ENCODE peak calls at places on chromosomes 11 and 22, in eight cellular contexts. One of them, this sample, is unnamed.

GRCh38 chr11:106493751-106494150 is 416.3 kb downstream of the AASDHPPT start:
- DNase-seq in A549: no peak
- DNase-seq in effector memory CD4-positive, alpha-beta T cell: no peak
- DNase-seq in adrenal gland: no peak
- DNase-seq in heart right ventricle: no peak
- DNase-seq in lower leg skin: no peak
- DNase-seq in left ventricle myocardium inferior: no peak
- DNase-seq in esophagus muscularis mucosa: no peak
- DNase-seq in this sample: no peak

GRCh38 chr22:20745177-20745576 is 28.7 kb upstream of the SERPIND1 start:
- DNase-seq in A549: no peak
- DNase-seq in effector memory CD4-positive, alpha-beta T cell: no peak
- DNase-seq in adrenal gland: no peak
- DNase-seq in heart right ventricle: no peak
- DNase-seq in lower leg skin: no peak
- DNase-seq in left ventricle myocardium inferior: no peak
- DNase-seq in esophagus muscularis mucosa: no peak
- DNase-seq in this sample: no peak

GRCh38 chr11:95592455-95592854 is 197.1 kb downstream of the FAM76B start:
- DNase-seq in A549: no peak
- DNase-seq in effector memory CD4-positive, alpha-beta T cell: no peak
- DNase-seq in adrenal gland: no peak
- DNase-seq in heart right ventricle: no peak
- DNase-seq in lower leg skin: no peak
- DNase-seq in left ventricle myocardium inferior: peak; percentile 15
- DNase-seq in esophagus muscularis mucosa: no peak
- DNase-seq in this sample: no peak

GRCh38 chr11:68122936-68123539 is 1.9 kb upstream of the CHKA start:
- DNase-seq in A549: no peak
- DNase-seq in effector memory CD4-positive, alpha-beta T cell: no peak
- DNase-seq in adrenal gland: peak; percentile 66
- DNase-seq in heart right ventricle: no peak
- DNase-seq in lower leg skin: no peak
- DNase-seq in left ventricle myocardium inferior: peak; percentile 40
- DNase-seq in esophagus muscularis mucosa: no peak
- DNase-seq in this sample: peak; percentile 38

GRCh38 chr11:117519170-117519569 is 191.5 kb downstream of the CEP164 start:
- DNase-seq in A549: no peak
- DNase-seq in effector memory CD4-positive, alpha-beta T cell: no peak
- DNase-seq in adrenal gland: no peak
- DNase-seq in heart right ventricle: no peak
- DNase-seq in lower leg skin: no peak
- DNase-seq in left ventricle myocardium inferior: no peak
- DNase-seq in esophagus muscularis mucosa: no peak
- DNase-seq in this sample: no peak

GRCh38 chr22:43000441-43001175 is 14.3 kb downstream of the PACSIN2 start:
- DNase-seq in A549: no peak
- DNase-seq in effector memory CD4-positive, alpha-beta T cell: no peak
- DNase-seq in adrenal gland: no peak
- DNase-seq in heart right ventricle: no peak
- DNase-seq in lower leg skin: no peak
- DNase-seq in left ventricle myocardium inferior: no peak
- DNase-seq in esophagus muscularis mucosa: no peak
- DNase-seq in this sample: no peak

GRCh38 chr11:706957-707816 is 1.2 kb downstream of the EPS8L2 start:
- DNase-seq in A549: peak; percentile 74
- DNase-seq in effector memory CD4-positive, alpha-beta T cell: no peak
- DNase-seq in adrenal gland: peak; percentile 65
- DNase-seq in heart right ventricle: no peak
- DNase-seq in lower leg skin: no peak
- DNase-seq in left ventricle myocardium inferior: no peak
- DNase-seq in esophagus muscularis mucosa: no peak
- DNase-seq in this sample: no peak

GRCh38 chr11:67382481-67383136 is 9.2 kb upstream of the RAD9A start:
- DNase-seq in A549: peak; percentile 74
- DNase-seq in effector memory CD4-positive, alpha-beta T cell: peak; percentile 73
- DNase-seq in adrenal gland: peak; percentile 89
- DNase-seq in heart right ventricle: peak; percentile 81
- DNase-seq in lower leg skin: peak; percentile 97
- DNase-seq in left ventricle myocardium inferior: peak; percentile 78
- DNase-seq in esophagus muscularis mucosa: no peak
- DNase-seq in this sample: peak; percentile 49

GRCh38 chr11:82775736-82776346 is 42.2 kb upstream of the FAM181B start:
- DNase-seq in A549: peak; percentile 42
- DNase-seq in effector memory CD4-positive, alpha-beta T cell: no peak
- DNase-seq in adrenal gland: peak; percentile 53
- DNase-seq in heart right ventricle: no peak
- DNase-seq in lower leg skin: no peak
- DNase-seq in left ventricle myocardium inferior: no peak
- DNase-seq in esophagus muscularis mucosa: no peak
- DNase-seq in this sample: no peak

GRCh38 chr11:122229078-122229477 is 113.1 kb upstream of the BLID start:
- DNase-seq in A549: no peak
- DNase-seq in effector memory CD4-positive, alpha-beta T cell: no peak
- DNase-seq in adrenal gland: no peak
- DNase-seq in heart right ventricle: no peak
- DNase-seq in lower leg skin: no peak
- DNase-seq in left ventricle myocardium inferior: no peak
- DNase-seq in esophagus muscularis mucosa: no peak
- DNase-seq in this sample: no peak

GRCh38 chr11:12802418-12803085 is 128.3 kb downstream of the TEAD1 start:
- DNase-seq in A549: peak; percentile 94
- DNase-seq in effector memory CD4-positive, alpha-beta T cell: no peak
- DNase-seq in adrenal gland: peak; percentile 61
- DNase-seq in heart right ventricle: peak; percentile 34
- DNase-seq in lower leg skin: no peak
- DNase-seq in left ventricle myocardium inferior: no peak
- DNase-seq in esophagus muscularis mucosa: no peak
- DNase-seq in this sample: no peak

GRCh38 chr11:48141475-48142100 is 75.0 kb upstream of the OR4B1 start:
- DNase-seq in A549: no peak
- DNase-seq in effector memory CD4-positive, alpha-beta T cell: no peak
- DNase-seq in adrenal gland: peak; percentile 38
- DNase-seq in heart right ventricle: no peak
- DNase-seq in lower leg skin: peak; percentile 39
- DNase-seq in left ventricle myocardium inferior: peak; percentile 24
- DNase-seq in esophagus muscularis mucosa: no peak
- DNase-seq in this sample: peak; percentile 15

GRCh38 chr22:46355369-46355995 is 20.0 kb downstream of the TRMU start:
- DNase-seq in A549: peak; percentile 59
- DNase-seq in effector memory CD4-positive, alpha-beta T cell: peak; percentile 35
- DNase-seq in adrenal gland: peak; percentile 78
- DNase-seq in heart right ventricle: peak; percentile 70
- DNase-seq in lower leg skin: no peak
- DNase-seq in left ventricle myocardium inferior: peak; percentile 65
- DNase-seq in esophagus muscularis mucosa: no peak
- DNase-seq in this sample: peak; percentile 38

GRCh38 chr11:79406376-79406775 is 34.5 kb downstream of the TENM4 start:
- DNase-seq in A549: no peak
- DNase-seq in effector memory CD4-positive, alpha-beta T cell: no peak
- DNase-seq in adrenal gland: no peak
- DNase-seq in heart right ventricle: no peak
- DNase-seq in lower leg skin: no peak
- DNase-seq in left ventricle myocardium inferior: no peak
- DNase-seq in esophagus muscularis mucosa: no peak
- DNase-seq in this sample: no peak

GRCh38 chr11:126211236-126212088 is at the start of the genes FAM118B and RPUSD4:
- DNase-seq in A549: peak; percentile 95
- DNase-seq in effector memory CD4-positive, alpha-beta T cell: peak; percentile 95
- DNase-seq in adrenal gland: peak; percentile 99
- DNase-seq in heart right ventricle: peak; percentile 99
- DNase-seq in lower leg skin: peak; percentile 100
- DNase-seq in left ventricle myocardium inferior: peak; percentile 99
- DNase-seq in esophagus muscularis mucosa: peak; percentile 100
- DNase-seq in this sample: peak; percentile 99

GRCh38 chr22:44244265-44244822 is 63.6 kb downstream of the PARVG start:
- DNase-seq in A549: no peak
- DNase-seq in effector memory CD4-positive, alpha-beta T cell: no peak
- DNase-seq in adrenal gland: no peak
- DNase-seq in heart right ventricle: no peak
- DNase-seq in lower leg skin: peak; percentile 61
- DNase-seq in left ventricle myocardium inferior: no peak
- DNase-seq in esophagus muscularis mucosa: peak; percentile 60
- DNase-seq in this sample: no peak

GRCh38 chr11:116828632-116829524 is 829 bp upstream of the APOC3 start:
- DNase-seq in A549: no peak
- DNase-seq in effector memory CD4-positive, alpha-beta T cell: no peak
- DNase-seq in adrenal gland: no peak
- DNase-seq in heart right ventricle: no peak
- DNase-seq in lower leg skin: no peak
- DNase-seq in left ventricle myocardium inferior: no peak
- DNase-seq in esophagus muscularis mucosa: no peak
- DNase-seq in this sample: no peak

GRCh38 chr11:70732493-70733206 is 334.3 kb downstream of the CTTN start:
- DNase-seq in A549: no peak
- DNase-seq in effector memory CD4-positive, alpha-beta T cell: no peak
- DNase-seq in adrenal gland: no peak
- DNase-seq in heart right ventricle: no peak
- DNase-seq in lower leg skin: no peak
- DNase-seq in left ventricle myocardium inferior: no peak
- DNase-seq in esophagus muscularis mucosa: no peak
- DNase-seq in this sample: no peak

DNA sequence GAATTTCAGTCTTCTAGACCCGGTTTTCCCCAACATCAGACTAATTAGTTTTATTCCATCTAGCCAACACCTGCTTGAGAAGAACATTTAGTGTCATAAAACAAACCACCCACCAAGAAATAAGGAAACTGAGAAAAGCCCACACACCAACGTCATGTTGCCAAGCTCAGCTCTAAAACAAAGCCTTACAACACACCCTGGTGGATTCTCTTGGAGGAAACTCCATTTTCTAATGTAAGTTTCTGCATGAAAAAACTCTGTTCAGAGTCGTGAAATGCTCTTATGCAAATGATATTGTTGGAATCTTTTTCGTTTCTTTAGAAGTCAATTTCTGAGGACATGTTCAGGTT is 105.0 kb upstream of the RAG2 start:
- DNase-seq in A549: no peak
- DNase-seq in effector memory CD4-positive, alpha-beta T cell: no peak
- DNase-seq in adrenal gland: no peak
- DNase-seq in heart right ventricle: no peak
- DNase-seq in lower leg skin: no peak
- DNase-seq in left ventricle myocardium inferior: no peak
- DNase-seq in esophagus muscularis mucosa: no peak
- DNase-seq in this sample: no peak
- H3K4me3 ChIP-seq in A549: no peak overlapping the region
- H3K4me3 ChIP-seq in effector memory CD4-positive, alpha-beta T cell: no peak overlapping the region
- H3K4me3 ChIP-seq in adrenal gland: no peak overlapping the region
- H3K4me3 ChIP-seq in heart right ventricle: no peak overlapping the region
- H3K4me3 ChIP-seq in lower leg skin: no peak overlapping the region
- H3K4me3 ChIP-seq in left ventricle myocardium inferior: no peak overlapping the region
- H3K4me3 ChIP-seq in esophagus muscularis mucosa: no peak overlapping the region
- H3K4me3 ChIP-seq in this sample: no peak overlapping the region

GRCh38 chr22:37483050-37483449 is 3.1 kb downstream of the MFNG start:
- DNase-seq in A549: no peak
- DNase-seq in effector memory CD4-positive, alpha-beta T cell: no peak
- DNase-seq in adrenal gland: no peak
- DNase-seq in heart right ventricle: no peak
- DNase-seq in lower leg skin: no peak
- DNase-seq in left ventricle myocardium inferior: no peak
- DNase-seq in esophagus muscularis mucosa: no peak
- DNase-seq in this sample: no peak

GRCh38 chr22:37485006-37485713 is 1.0 kb downstream of the MFNG start:
- DNase-seq in A549: no peak
- DNase-seq in effector memory CD4-positive, alpha-beta T cell: peak; percentile 35
- DNase-seq in adrenal gland: no peak
- DNase-seq in heart right ventricle: peak; percentile 34
- DNase-seq in lower leg skin: no peak
- DNase-seq in left ventricle myocardium inferior: no peak
- DNase-seq in esophagus muscularis mucosa: no peak
- DNase-seq in this sample: no peak

GRCh38 chr22:37485714-37486223 is 415 bp downstream of the MFNG start:
- DNase-seq in A549: no peak
- DNase-seq in effector memory CD4-positive, alpha-beta T cell: no peak
- DNase-seq in adrenal gland: no peak
- DNase-seq in heart right ventricle: no peak
- DNase-seq in lower leg skin: no peak
- DNase-seq in left ventricle myocardium inferior: no peak
- DNase-seq in esophagus muscularis mucosa: no peak
- DNase-seq in this sample: no peak

GRCh38 chr22:37483594-37484114 is 2.5 kb downstream of the MFNG start:
- DNase-seq in A549: no peak
- DNase-seq in effector memory CD4-positive, alpha-beta T cell: no peak
- DNase-seq in adrenal gland: no peak
- DNase-seq in heart right ventricle: no peak
- DNase-seq in lower leg skin: no peak
- DNase-seq in left ventricle myocardium inferior: no peak
- DNase-seq in esophagus muscularis mucosa: no peak
- DNase-seq in this sample: no peak

GRCh38 chr22:37484115-37485005 is 1.8 kb downstream of the MFNG start:
- DNase-seq in A549: no peak
- DNase-seq in effector memory CD4-positive, alpha-beta T cell: peak; percentile 71
- DNase-seq in adrenal gland: peak; percentile 66
- DNase-seq in heart right ventricle: peak; percentile 75
- DNase-seq in lower leg skin: peak; percentile 96
- DNase-seq in left ventricle myocardium inferior: peak; percentile 80
- DNase-seq in esophagus muscularis mucosa: peak; percentile 93
- DNase-seq in this sample: peak; percentile 61
- H3K4me3 ChIP-seq in A549: no peak overlapping the region
- H3K4me3 ChIP-seq in effector memory CD4-positive, alpha-beta T cell: peak overlapping the region; percentile 75
- H3K4me3 ChIP-seq in adrenal gland: peak overlapping the region; percentile 43
- H3K4me3 ChIP-seq in heart right ventricle: peak overlapping the region; percentile 45
- H3K4me3 ChIP-seq in lower leg skin: no peak overlapping the region
- H3K4me3 ChIP-seq in left ventricle myocardium inferior: peak overlapping the region; percentile 67
- H3K4me3 ChIP-seq in esophagus muscularis mucosa: peak overlapping the region; percentile 41
- H3K4me3 ChIP-seq in this sample: peak overlapping the region; percentile 36

GRCh38 chr11:125123947-125124633 is 12.7 kb upstream of the TMEM218 start:
- DNase-seq in A549: peak; percentile 71
- DNase-seq in effector memory CD4-positive, alpha-beta T cell: no peak
- DNase-seq in adrenal gland: peak; percentile 72
- DNase-seq in heart right ventricle: peak; percentile 43
- DNase-seq in lower leg skin: no peak
- DNase-seq in left ventricle myocardium inferior: peak; percentile 32
- DNase-seq in esophagus muscularis mucosa: no peak
- DNase-seq in this sample: peak; percentile 82
- H3K4me3 ChIP-seq in A549: peak overlapping the region; percentile 35
- H3K4me3 ChIP-seq in effector memory CD4-positive, alpha-beta T cell: no peak overlapping the region
- H3K4me3 ChIP-seq in adrenal gland: peak overlapping the region; percentile 36
- H3K4me3 ChIP-seq in heart right ventricle: no peak overlapping the region
- H3K4me3 ChIP-seq in lower leg skin: no peak overlapping the region
- H3K4me3 ChIP-seq in left ventricle myocardium inferior: peak overlapping the region; percentile 22
- H3K4me3 ChIP-seq in esophagus muscularis mucosa: no peak overlapping the region
- H3K4me3 ChIP-seq in this sample: peak overlapping the region; percentile 43

DNA sequence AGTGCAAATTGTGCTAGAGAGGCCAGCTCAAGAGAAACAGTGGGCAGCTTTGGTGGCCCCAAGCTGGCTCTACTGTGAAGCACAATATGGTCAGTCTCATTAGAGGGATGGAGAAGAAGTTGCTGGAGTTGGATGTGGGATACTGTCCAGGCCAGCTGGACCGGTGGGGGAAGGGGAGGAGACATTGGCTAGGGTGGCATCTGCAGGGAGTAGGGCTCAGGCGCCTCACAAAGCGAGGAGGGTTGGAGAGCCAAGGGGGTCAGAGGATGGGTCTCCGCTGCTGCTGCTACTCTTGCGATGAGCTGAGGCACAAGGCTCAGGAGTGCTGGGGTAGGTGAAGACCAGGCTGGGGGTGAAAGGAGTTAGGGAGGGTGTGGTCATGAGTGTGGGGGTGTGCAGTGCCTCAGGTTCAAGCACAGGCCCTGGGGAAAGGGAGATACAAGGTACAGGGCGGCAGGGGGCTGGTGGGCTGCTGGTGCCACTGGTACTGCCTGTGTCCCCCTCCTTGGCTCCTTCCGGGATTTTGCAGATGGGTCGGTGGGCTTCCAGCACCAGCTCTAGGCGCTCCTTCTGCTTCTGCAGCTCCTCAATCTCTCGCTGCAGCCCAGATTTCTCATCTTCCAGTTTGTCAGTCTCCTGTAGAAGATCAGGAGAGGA is 2.3 kb downstream of the CCDC85B start:
- DNase-seq in A549: no peak
- DNase-seq in effector memory CD4-positive, alpha-beta T cell: no peak
- DNase-seq in adrenal gland: peak; percentile 25
- DNase-seq in heart right ventricle: no peak
- DNase-seq in lower leg skin: no peak
- DNase-seq in left ventricle myocardium inferior: no peak
- DNase-seq in esophagus muscularis mucosa: no peak
- DNase-seq in this sample: no peak
- H3K4me3 ChIP-seq in A549: no peak overlapping the region
- H3K4me3 ChIP-seq in effector memory CD4-positive, alpha-beta T cell: peak overlapping the region; percentile 6
- H3K4me3 ChIP-seq in adrenal gland: peak overlapping the region; percentile 62
- H3K4me3 ChIP-seq in heart right ventricle: peak overlapping the region; percentile 83
- H3K4me3 ChIP-seq in lower leg skin: no peak overlapping the region
- H3K4me3 ChIP-seq in left ventricle myocardium inferior: peak overlapping the region; percentile 81
- H3K4me3 ChIP-seq in esophagus muscularis mucosa: peak overlapping the region; percentile 84
- H3K4me3 ChIP-seq in this sample: no peak overlapping the region

This sample was measured in gastrocnemius medialis.